ENCODE peak calls at places on chromosome 18, in eight cellular contexts. T, E, N, C, I, R, Z and J are unnamed samples.

GRCh38 chr18:9741461-9741820 is 33.3 kb downstream of the RAB31 start:
- DNase-seq in R (no peak), E (no peak), C (no peak), I (no peak), N (no peak), T (no peak), Z (no peak), J (no peak)

GRCh38 chr18:24398515-24398914 is 891 bp upstream of the OSBPL1A start:
- DNase-seq in C (no peak), T (peak), I (peak), E (no peak), Z (peak), N (no peak), R (no peak), J (peak)

GRCh38 chr18:32425466-32425865 is 45.2 kb downstream of the GAREM1 start:
- DNase-seq in N (no peak), I (no peak), C (no peak), Z (no peak), T (peak), E (no peak), R (no peak), J (peak)

GRCh38 chr18:74654637-74655036 is 57.0 kb downstream of the ZNF407 start:
- DNase-seq in E (no peak), Z (no peak), R (no peak), N (no peak), C (no peak), T (no peak), I (no peak), J (peak)

GRCh38 chr18:31429623-31430022 is 17.9 kb upstream of the DSG3 start:
- DNase-seq in T (no peak), R (no peak), E (no peak), I (no peak), C (no peak), Z (no peak), N (no peak), J (peak)

GRCh38 chr18:49031511-49032188 is 80.9 kb upstream of the SMAD7 start:
- DNase-seq in C (no peak), Z (no peak), T (no peak), R (no peak), I (no peak), N (no peak), E (no peak), J (no peak)

GRCh38 chr18:6963452-6964097 is 154.0 kb downstream of the LAMA1 start:
- DNase-seq in I (no peak), N (no peak), Z (no peak), T (no peak), E (no peak), C (no peak), R (no peak), J (no peak)

GRCh38 chr18:55779461-55779710 is 191.4 kb upstream of the TCF4 start:
- DNase-seq in Z (no peak), C (peak), I (no peak), E (no peak), T (no peak), N (no peak), R (no peak), J (no peak)

GRCh38 chr18:34222396-34223163 is 2.1 kb downstream of the NOL4 start:
- DNase-seq in E (no peak), N (peak), T (no peak), C (peak), R (no peak), Z (peak), I (peak), J (no peak)

GRCh38 chr18:66344227-66344626 is 259.7 kb downstream of the CDH19 start:
- DNase-seq in N (no peak), I (no peak), R (no peak), E (no peak), T (no peak), C (peak), Z (no peak), J (peak)

DNA sequence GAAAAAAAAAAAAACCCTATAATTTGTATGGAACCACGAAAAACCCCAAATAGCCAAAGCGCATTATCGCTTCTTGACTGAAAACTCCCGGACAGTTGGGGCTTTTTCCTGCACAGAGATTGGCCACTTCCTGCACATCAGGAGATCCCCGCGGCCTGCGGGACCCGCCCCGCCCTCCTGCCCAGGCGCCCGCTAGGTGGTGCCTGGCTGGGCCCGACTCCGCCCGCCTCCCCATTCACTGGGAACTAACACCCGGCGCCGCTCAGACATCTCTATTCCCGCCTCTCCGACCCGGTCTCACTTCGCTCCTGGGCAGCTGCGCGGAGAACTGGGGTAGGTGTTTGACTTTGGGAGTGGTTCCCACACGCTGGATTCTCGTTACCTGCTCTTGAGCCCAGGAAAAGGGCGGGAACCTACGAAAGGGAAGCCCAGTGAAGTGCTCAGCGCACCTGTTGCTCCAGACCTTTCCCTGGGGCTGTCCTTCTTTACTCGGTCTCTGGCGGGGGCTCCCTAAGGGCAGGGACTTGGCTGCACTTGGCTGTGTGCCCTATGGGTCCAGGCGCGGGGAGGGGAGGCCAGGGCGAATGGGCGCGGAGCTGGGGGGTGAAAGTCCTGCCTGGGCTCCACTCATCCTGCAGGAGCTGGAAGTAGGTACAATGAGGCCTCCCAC is at the start of gene HMSD:
- DNase-seq in N (peak), I (peak), R (no peak), C (peak), Z (peak), T (no peak), E (no peak), J (no peak)
- TF ChIP-seq CTCF in N (peak), I (peak), R (peak), C (peak), Z (peak), T (peak), E (peak), J (no peak)

GRCh38 chr18:5464241-5464640 is 79.6 kb downstream of the EPB41L3 start:
- DNase-seq in E (no peak), Z (no peak), I (no peak), R (no peak), N (no peak), C (no peak), T (no peak), J (peak)
- TF ChIP-seq CTCF in E (no peak), Z (no peak), I (no peak), R (no peak), N (no peak), C (no peak), T (no peak), J (no peak)

DNA sequence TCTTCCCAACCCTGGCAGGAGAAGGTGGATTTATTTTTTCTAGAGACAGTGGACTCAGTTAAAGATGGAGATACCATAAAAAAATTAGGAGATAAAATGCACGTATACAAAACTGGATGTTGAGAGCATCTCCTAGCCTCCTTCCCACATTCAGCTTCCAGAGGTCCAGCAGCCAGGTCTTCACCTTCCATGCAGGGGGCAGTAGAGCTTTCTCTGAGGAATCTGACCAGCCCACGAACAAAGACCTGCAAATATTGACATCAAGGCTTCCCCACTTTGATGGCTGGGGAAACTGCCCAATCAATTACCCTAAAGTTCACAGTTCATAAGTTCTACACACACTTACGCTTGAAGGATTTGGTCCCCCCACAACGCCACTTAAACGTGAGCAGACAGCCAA is 24.5 kb downstream of the AQP4 start:
- DNase-seq in R (no peak), I (no peak), N (no peak), T (no peak), C (no peak), Z (no peak), E (no peak), J (no peak)
- TF ChIP-seq CTCF in R (no peak), I (no peak), N (peak), T (no peak), C (no peak), Z (no peak), E (no peak), J (no peak)

DNA sequence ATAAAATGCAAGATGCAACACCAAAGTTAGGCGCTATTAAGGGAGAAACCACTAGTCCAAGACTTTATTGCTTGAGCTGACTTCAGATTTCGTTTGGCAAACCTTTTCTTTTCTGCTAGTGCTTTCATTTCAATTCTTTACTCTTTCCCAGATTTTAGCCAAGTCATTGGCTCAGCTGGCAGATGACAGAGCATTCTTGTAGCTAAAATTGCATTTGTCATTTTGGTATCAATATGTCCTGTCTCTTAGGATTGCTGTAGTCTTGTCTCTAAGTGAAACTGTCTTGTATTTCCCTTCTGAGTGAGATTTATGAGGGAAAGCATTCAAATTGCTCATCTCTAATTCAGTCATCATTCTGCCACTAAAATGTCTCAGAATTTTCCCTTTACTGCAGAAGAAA is 335.1 kb downstream of the METTL4 start:
- DNase-seq in Z (no peak), T (no peak), N (no peak), I (no peak), C (no peak), R (no peak), E (no peak), J (no peak)
- TF ChIP-seq CTCF in Z (no peak), T (no peak), N (no peak), I (no peak), C (no peak), R (no peak), E (no peak), J (no peak)